ENCODE peak calls at places on chromosomes 1 and 21, in ten cellular contexts. E is testis, O is IMR-90, W is neuronal stem cell, T is OCI-LY7, F is right cardiac atrium, G is caudate nucleus, D is aorta, Q is small intestine, L is endodermal cell. I is an unnamed sample.

GRCh38 chr1:212354464-212354863 is 60.2 kb downstream of the PACC1 start:
- DNase-seq in E (no peak), O (no peak), W (no peak), T (no peak), F (no peak), G (no peak), D (no peak), Q (no peak), L (no peak), I (no peak)

GRCh38 chr1:18653375-18653774 is 22.7 kb downstream of the PAX7 start:
- DNase-seq in E (no peak), O (no peak), W (no peak), T (no peak), F (no peak), G (no peak), D (no peak), Q (no peak), L (no peak), I (no peak)

GRCh38 chr1:87136607-87137341 is 191.9 kb upstream of the LMO4 start:
- DNase-seq in E (no peak), O (no peak), W (no peak), T (no peak), F (no peak), G (no peak), D (no peak), Q (no peak), L (no peak), I (no peak)

GRCh38 chr21:45045481-45045880 is 28.9 kb upstream of the ADARB1 start:
- DNase-seq in E (no peak), O (no peak), W (no peak), T (no peak), F (no peak), G (no peak), D (no peak), Q (no peak), L (no peak), I (no peak)

GRCh38 chr1:200468264-200469001 is 58.6 kb upstream of the ZNF281 start:
- DNase-seq in E (no peak), O (peak), W (no peak), T (no peak), F (no peak), G (no peak), D (no peak), Q (no peak), L (no peak), I (no peak)

GRCh38 chr1:162391790-162392563 is 10.4 kb downstream of the C1orf226 start:
- DNase-seq in E (peak), O (peak), W (peak), T (peak), F (no peak), G (no peak), D (no peak), Q (peak), L (peak), I (no peak)

GRCh38 chr21:33070921-33071877 is 1.3 kb downstream of the OLIG1 start:
- DNase-seq in E (no peak), O (no peak), W (no peak), T (no peak), F (no peak), G (no peak), D (no peak), Q (no peak), L (peak), I (no peak)

GRCh38 chr1:109263597-109264378 is 14.4 kb downstream of the CELSR2 start:
- DNase-seq in E (peak), O (peak), W (peak), T (peak), F (peak), G (no peak), D (peak), Q (peak), L (peak), I (peak)

GRCh38 chr1:179164494-179164893 is 65.0 kb downstream of the ABL2 start:
- DNase-seq in E (no peak), O (peak), W (no peak), T (no peak), F (no peak), G (no peak), D (no peak), Q (no peak), L (no peak), I (peak)

GRCh38 chr1:230753586-230754251 is 6.5 kb downstream of the CAPN9 start:
- DNase-seq in E (peak), O (no peak), W (peak), T (peak), F (peak), G (no peak), D (no peak), Q (no peak), L (peak), I (no peak)

DNA sequence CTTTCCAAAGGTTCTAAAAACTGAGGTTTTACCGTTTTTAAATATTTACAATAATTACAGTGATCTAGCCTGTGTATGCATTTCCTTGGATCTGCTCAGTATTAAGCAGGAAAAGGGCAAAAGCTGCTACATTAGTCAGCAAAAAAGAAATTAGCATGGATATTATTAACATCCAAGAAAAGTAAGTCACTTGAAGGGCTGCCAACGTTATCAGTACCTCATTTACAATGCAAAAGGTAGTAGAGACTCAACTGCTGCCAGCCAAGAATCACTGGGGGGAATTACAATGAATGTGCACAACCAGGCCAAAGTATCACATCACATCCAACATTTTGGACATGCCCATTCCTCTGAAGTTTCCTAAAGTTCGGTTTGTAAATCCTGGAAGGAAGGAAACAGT is 1.9 kb downstream of the CNN3 start:
- DNase-seq in E (no peak), O (peak), W (no peak), T (no peak), F (no peak), G (no peak), D (no peak), Q (peak), L (no peak), I (no peak)
- H3K27ac ChIP-seq in E (peak), O (peak), W (peak), T (no peak), F (peak), G (peak), D (peak), Q (peak), L (peak), I (peak)

DNA sequence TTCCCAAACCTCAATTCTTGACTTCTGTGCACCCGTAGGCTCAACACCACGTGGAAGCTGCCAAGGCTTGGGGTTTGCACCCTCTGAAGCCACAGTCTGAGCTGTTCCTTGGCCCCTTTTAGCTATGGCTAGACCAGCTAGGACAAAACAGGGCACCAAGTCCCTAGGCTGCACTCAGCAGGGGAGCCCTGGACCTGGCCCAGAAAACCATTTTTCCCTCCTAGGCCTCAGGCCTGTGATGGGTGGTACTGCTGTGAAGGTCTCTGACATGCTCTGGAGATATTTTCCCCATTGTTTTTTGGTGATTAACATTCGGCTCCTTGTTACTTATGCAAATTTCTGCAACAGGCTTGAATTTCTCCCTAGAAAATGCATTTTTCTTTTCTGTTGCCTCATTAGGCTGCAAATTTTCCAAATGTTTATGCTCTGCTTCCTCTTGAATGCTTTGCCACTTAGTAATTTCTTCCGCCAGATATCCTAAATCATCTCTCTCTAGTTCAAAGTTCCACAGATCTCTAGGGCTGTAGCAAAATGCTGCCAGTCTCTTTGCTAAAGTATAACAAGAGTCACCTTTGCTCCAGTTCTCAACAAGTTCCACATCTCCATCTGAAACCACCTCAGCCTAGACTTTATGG is 69.0 kb upstream of the KRTAP19-8 start:
- DNase-seq in E (no peak), O (peak), W (no peak), T (no peak), F (no peak), G (no peak), D (no peak), Q (no peak), L (no peak), I (no peak)
- H3K27ac ChIP-seq in E (peak), O (peak), W (no peak), T (peak), F (no peak), G (peak), D (no peak), Q (no peak), L (no peak), I (no peak)

GRCh38 chr1:183804916-183805734 is at the start of gene RGL1:
- DNase-seq in E (peak), O (peak), W (peak), T (no peak), F (peak), G (no peak), D (peak), Q (peak), L (peak), I (peak)
- H3K27ac ChIP-seq in E (peak), O (peak), W (peak), T (no peak), F (peak), G (peak), D (peak), Q (peak), L (peak), I (peak)

DNA sequence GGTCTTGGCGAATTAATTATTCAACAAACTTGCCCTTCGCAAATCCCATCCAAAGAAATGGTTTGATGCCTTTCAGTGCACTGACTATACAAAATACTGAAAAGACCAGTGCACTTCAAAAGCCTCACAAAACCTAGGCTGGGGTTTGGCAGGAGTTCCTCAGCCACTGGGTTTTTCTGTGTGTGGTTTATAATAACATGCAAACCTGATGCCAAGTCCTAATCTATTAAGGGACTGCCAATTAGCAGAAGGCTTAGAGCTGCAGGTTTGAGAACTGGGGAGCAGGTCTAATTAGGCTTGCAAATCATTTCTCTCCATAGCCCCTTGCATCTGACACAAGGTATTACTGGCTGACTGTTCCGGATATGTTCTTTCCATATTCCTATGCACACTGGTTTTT is 27.7 kb downstream of the PLPP3 start:
- DNase-seq in E (no peak), O (no peak), W (no peak), T (no peak), F (no peak), G (no peak), D (no peak), Q (no peak), L (no peak), I (no peak)
- H3K27ac ChIP-seq in E (no peak), O (no peak), W (no peak), T (no peak), F (no peak), G (peak), D (no peak), Q (no peak), L (no peak), I (no peak)

GRCh38 chr1:167599839-167600581 is 30.0 kb upstream of the RCSD1 start:
- DNase-seq in E (peak), O (peak), W (no peak), T (peak), F (no peak), G (no peak), D (no peak), Q (peak), L (no peak), I (no peak)
- H3K27ac ChIP-seq in E (no peak), O (no peak), W (no peak), T (peak), F (no peak), G (peak), D (no peak), Q (no peak), L (no peak), I (no peak)

DNA sequence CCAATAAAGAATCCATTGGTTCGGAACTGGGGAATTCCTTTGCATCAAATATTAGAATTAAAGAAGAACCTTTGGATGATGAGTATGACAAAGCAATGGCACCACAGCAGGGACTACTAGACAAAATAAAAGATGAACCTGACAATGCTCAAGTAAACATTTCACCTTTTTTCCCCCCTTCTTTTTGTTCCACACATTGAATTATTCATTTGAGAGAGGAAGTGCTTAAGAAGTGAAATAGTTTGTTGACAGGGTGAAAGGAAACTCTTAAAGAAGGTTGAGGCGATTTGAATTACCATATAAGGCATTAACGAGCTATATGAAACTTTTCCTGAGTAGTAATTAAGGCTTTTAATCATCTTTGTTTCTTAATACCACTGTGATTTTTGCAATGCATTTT is 93.1 kb downstream of the ZMYM4 start:
- DNase-seq in E (no peak), O (no peak), W (no peak), T (no peak), F (no peak), G (no peak), D (no peak), Q (no peak), L (no peak), I (no peak)
- H3K27ac ChIP-seq in E (no peak), O (no peak), W (no peak), T (no peak), F (no peak), G (no peak), D (no peak), Q (no peak), L (no peak), I (no peak)

I was measured in SJSA1.